ENCODE peak calls at places on chromosomes 12 and 14, in nine cellular contexts. One of them, this sample, is unnamed.

GRCh38 chr14:102479107-102479506 is 30.5 kb downstream of the ANKRD9 start:
- DNase-seq in HFFc6: no peak
- DNase-seq in dorsolateral prefrontal cortex: no peak
- DNase-seq in HCT116: no peak
- DNase-seq in central memory CD8-positive, alpha-beta T cell: no peak
- DNase-seq in NCI-H1092 treated with DMSO at 0.1 percent for 48 hours: no peak
- DNase-seq in stimulated activated CD8-positive, alpha-beta memory T cell treated with anti-CD3 and anti-CD28 coated beads, Interleukin-4, amount 100 ng/mL, for 24 hours: no peak
- DNase-seq in posterior cingulate gyrus: no peak
- DNase-seq in CD8-positive, alpha-beta memory T cell: no peak
- DNase-seq in this sample: no peak

GRCh38 chr12:84508943-84509342 is 403.7 kb downstream of the SLC6A15 start:
- DNase-seq in stimulated activated CD8-positive, alpha-beta memory T cell treated with anti-CD3 and anti-CD28 coated beads, Interleukin-4, amount 100 ng/mL, for 24 hours: no peak
- DNase-seq in HCT116: no peak
- DNase-seq in posterior cingulate gyrus: no peak
- DNase-seq in HFFc6: no peak
- DNase-seq in NCI-H1092 treated with DMSO at 0.1 percent for 48 hours: no peak
- DNase-seq in dorsolateral prefrontal cortex: no peak
- DNase-seq in CD8-positive, alpha-beta memory T cell: no peak
- DNase-seq in central memory CD8-positive, alpha-beta T cell: no peak
- DNase-seq in this sample: no peak

GRCh38 chr12:104063712-104064030 is 660 bp upstream of the HCFC2 start:
- DNase-seq in HFFc6: peak; percentile 23
- DNase-seq in CD8-positive, alpha-beta memory T cell: no peak
- DNase-seq in central memory CD8-positive, alpha-beta T cell: no peak
- DNase-seq in dorsolateral prefrontal cortex: no peak
- DNase-seq in posterior cingulate gyrus: no peak
- DNase-seq in stimulated activated CD8-positive, alpha-beta memory T cell treated with anti-CD3 and anti-CD28 coated beads, Interleukin-4, amount 100 ng/mL, for 24 hours: no peak
- DNase-seq in HCT116: no peak
- DNase-seq in NCI-H1092 treated with DMSO at 0.1 percent for 48 hours: peak; percentile 40
- DNase-seq in this sample: peak; percentile 18

GRCh38 chr14:100078997-100079561 is 13.9 kb downstream of the EVL start:
- DNase-seq in stimulated activated CD8-positive, alpha-beta memory T cell treated with anti-CD3 and anti-CD28 coated beads, Interleukin-4, amount 100 ng/mL, for 24 hours: peak; percentile 71
- DNase-seq in CD8-positive, alpha-beta memory T cell: peak; percentile 83
- DNase-seq in NCI-H1092 treated with DMSO at 0.1 percent for 48 hours: no peak
- DNase-seq in central memory CD8-positive, alpha-beta T cell: peak; percentile 68
- DNase-seq in posterior cingulate gyrus: peak; percentile 14
- DNase-seq in HCT116: no peak
- DNase-seq in dorsolateral prefrontal cortex: no peak
- DNase-seq in HFFc6: no peak
- DNase-seq in this sample: peak; percentile 9

GRCh38 chr12:43104524-43104923 is 447.5 kb downstream of the ADAMTS20 start:
- DNase-seq in posterior cingulate gyrus: no peak
- DNase-seq in central memory CD8-positive, alpha-beta T cell: no peak
- DNase-seq in HCT116: no peak
- DNase-seq in CD8-positive, alpha-beta memory T cell: no peak
- DNase-seq in HFFc6: no peak
- DNase-seq in dorsolateral prefrontal cortex: no peak
- DNase-seq in NCI-H1092 treated with DMSO at 0.1 percent for 48 hours: no peak
- DNase-seq in stimulated activated CD8-positive, alpha-beta memory T cell treated with anti-CD3 and anti-CD28 coated beads, Interleukin-4, amount 100 ng/mL, for 24 hours: no peak
- DNase-seq in this sample: no peak

GRCh38 chr12:48285751-48286650 is 64.7 kb downstream of the ZNF641 start:
- DNase-seq in posterior cingulate gyrus: no peak
- DNase-seq in NCI-H1092 treated with DMSO at 0.1 percent for 48 hours: no peak
- DNase-seq in central memory CD8-positive, alpha-beta T cell: no peak
- DNase-seq in stimulated activated CD8-positive, alpha-beta memory T cell treated with anti-CD3 and anti-CD28 coated beads, Interleukin-4, amount 100 ng/mL, for 24 hours: no peak
- DNase-seq in HFFc6: no peak
- DNase-seq in CD8-positive, alpha-beta memory T cell: no peak
- DNase-seq in dorsolateral prefrontal cortex: no peak
- DNase-seq in HCT116: no peak
- DNase-seq in this sample: no peak

GRCh38 chr14:99216191-99216590 is 55.8 kb downstream of the BCL11B start:
- DNase-seq in CD8-positive, alpha-beta memory T cell: no peak
- DNase-seq in posterior cingulate gyrus: no peak
- DNase-seq in dorsolateral prefrontal cortex: no peak
- DNase-seq in central memory CD8-positive, alpha-beta T cell: no peak
- DNase-seq in NCI-H1092 treated with DMSO at 0.1 percent for 48 hours: no peak
- DNase-seq in HCT116: no peak
- DNase-seq in HFFc6: no peak
- DNase-seq in stimulated activated CD8-positive, alpha-beta memory T cell treated with anti-CD3 and anti-CD28 coated beads, Interleukin-4, amount 100 ng/mL, for 24 hours: no peak
- DNase-seq in this sample: no peak

GRCh38 chr14:99698642-99699041 is 14.5 kb downstream of the CYP46A1 start:
- DNase-seq in stimulated activated CD8-positive, alpha-beta memory T cell treated with anti-CD3 and anti-CD28 coated beads, Interleukin-4, amount 100 ng/mL, for 24 hours: no peak
- DNase-seq in central memory CD8-positive, alpha-beta T cell: no peak
- DNase-seq in HFFc6: no peak
- DNase-seq in dorsolateral prefrontal cortex: no peak
- DNase-seq in posterior cingulate gyrus: no peak
- DNase-seq in CD8-positive, alpha-beta memory T cell: no peak
- DNase-seq in HCT116: no peak
- DNase-seq in NCI-H1092 treated with DMSO at 0.1 percent for 48 hours: no peak
- DNase-seq in this sample: no peak

GRCh38 chr12:66004922-66005703 is 125.4 kb downstream of the LLPH start:
- DNase-seq in dorsolateral prefrontal cortex: no peak
- DNase-seq in CD8-positive, alpha-beta memory T cell: no peak
- DNase-seq in central memory CD8-positive, alpha-beta T cell: no peak
- DNase-seq in HCT116: no peak
- DNase-seq in posterior cingulate gyrus: no peak
- DNase-seq in stimulated activated CD8-positive, alpha-beta memory T cell treated with anti-CD3 and anti-CD28 coated beads, Interleukin-4, amount 100 ng/mL, for 24 hours: no peak
- DNase-seq in NCI-H1092 treated with DMSO at 0.1 percent for 48 hours: no peak
- DNase-seq in HFFc6: no peak
- DNase-seq in this sample: no peak

GRCh38 chr14:68814376-68815287 is 21.8 kb upstream of the ZFP36L1 start:
- DNase-seq in CD8-positive, alpha-beta memory T cell: peak; percentile 47
- DNase-seq in posterior cingulate gyrus: no peak
- DNase-seq in stimulated activated CD8-positive, alpha-beta memory T cell treated with anti-CD3 and anti-CD28 coated beads, Interleukin-4, amount 100 ng/mL, for 24 hours: peak; percentile 23
- DNase-seq in NCI-H1092 treated with DMSO at 0.1 percent for 48 hours: no peak
- DNase-seq in HFFc6: no peak
- DNase-seq in dorsolateral prefrontal cortex: no peak
- DNase-seq in HCT116: no peak
- DNase-seq in central memory CD8-positive, alpha-beta T cell: no peak
- DNase-seq in this sample: no peak

GRCh38 chr14:102605026-102605425 is 12.6 kb downstream of the RCOR1 start:
- DNase-seq in stimulated activated CD8-positive, alpha-beta memory T cell treated with anti-CD3 and anti-CD28 coated beads, Interleukin-4, amount 100 ng/mL, for 24 hours: no peak
- DNase-seq in CD8-positive, alpha-beta memory T cell: no peak
- DNase-seq in posterior cingulate gyrus: no peak
- DNase-seq in HFFc6: peak; percentile 37
- DNase-seq in dorsolateral prefrontal cortex: no peak
- DNase-seq in NCI-H1092 treated with DMSO at 0.1 percent for 48 hours: no peak
- DNase-seq in central memory CD8-positive, alpha-beta T cell: no peak
- DNase-seq in HCT116: no peak
- DNase-seq in this sample: no peak

GRCh38 chr14:59067135-59067894 is 121.2 kb upstream of the DAAM1 start:
- DNase-seq in HCT116: no peak
- DNase-seq in stimulated activated CD8-positive, alpha-beta memory T cell treated with anti-CD3 and anti-CD28 coated beads, Interleukin-4, amount 100 ng/mL, for 24 hours: no peak
- DNase-seq in central memory CD8-positive, alpha-beta T cell: no peak
- DNase-seq in HFFc6: no peak
- DNase-seq in posterior cingulate gyrus: no peak
- DNase-seq in dorsolateral prefrontal cortex: no peak
- DNase-seq in CD8-positive, alpha-beta memory T cell: no peak
- DNase-seq in NCI-H1092 treated with DMSO at 0.1 percent for 48 hours: no peak
- DNase-seq in this sample: no peak

GRCh38 chr12:118038122-118038521 is 21.6 kb downstream of the RFC5 start:
- DNase-seq in stimulated activated CD8-positive, alpha-beta memory T cell treated with anti-CD3 and anti-CD28 coated beads, Interleukin-4, amount 100 ng/mL, for 24 hours: no peak
- DNase-seq in posterior cingulate gyrus: no peak
- DNase-seq in HFFc6: no peak
- DNase-seq in HCT116: no peak
- DNase-seq in NCI-H1092 treated with DMSO at 0.1 percent for 48 hours: peak; percentile 64
- DNase-seq in CD8-positive, alpha-beta memory T cell: no peak
- DNase-seq in dorsolateral prefrontal cortex: no peak
- DNase-seq in central memory CD8-positive, alpha-beta T cell: no peak
- DNase-seq in this sample: no peak

GRCh38 chr12:126076515-126076914 is 1011.3 kb downstream of the AACS start:
- DNase-seq in HFFc6: no peak
- DNase-seq in posterior cingulate gyrus: no peak
- DNase-seq in CD8-positive, alpha-beta memory T cell: no peak
- DNase-seq in dorsolateral prefrontal cortex: no peak
- DNase-seq in NCI-H1092 treated with DMSO at 0.1 percent for 48 hours: no peak
- DNase-seq in central memory CD8-positive, alpha-beta T cell: no peak
- DNase-seq in stimulated activated CD8-positive, alpha-beta memory T cell treated with anti-CD3 and anti-CD28 coated beads, Interleukin-4, amount 100 ng/mL, for 24 hours: no peak
- DNase-seq in HCT116: no peak
- DNase-seq in this sample: no peak

GRCh38 chr12:54173066-54173726 is 15.6 kb downstream of the SMUG1 start:
- DNase-seq in CD8-positive, alpha-beta memory T cell: no peak
- DNase-seq in HFFc6: no peak
- DNase-seq in stimulated activated CD8-positive, alpha-beta memory T cell treated with anti-CD3 and anti-CD28 coated beads, Interleukin-4, amount 100 ng/mL, for 24 hours: no peak
- DNase-seq in dorsolateral prefrontal cortex: peak; percentile 36
- DNase-seq in HCT116: no peak
- DNase-seq in NCI-H1092 treated with DMSO at 0.1 percent for 48 hours: peak; percentile 94
- DNase-seq in posterior cingulate gyrus: peak; percentile 53
- DNase-seq in central memory CD8-positive, alpha-beta T cell: no peak
- DNase-seq in this sample: peak; percentile 50

GRCh38 chr14:88516742-88517418 is 37.9 kb downstream of the PTPN21 start:
- DNase-seq in dorsolateral prefrontal cortex: no peak
- DNase-seq in HCT116: no peak
- DNase-seq in central memory CD8-positive, alpha-beta T cell: no peak
- DNase-seq in stimulated activated CD8-positive, alpha-beta memory T cell treated with anti-CD3 and anti-CD28 coated beads, Interleukin-4, amount 100 ng/mL, for 24 hours: no peak
- DNase-seq in NCI-H1092 treated with DMSO at 0.1 percent for 48 hours: peak; percentile 57
- DNase-seq in HFFc6: no peak
- DNase-seq in posterior cingulate gyrus: no peak
- DNase-seq in CD8-positive, alpha-beta memory T cell: no peak
- DNase-seq in this sample: no peak

GRCh38 chr12:61857968-61858367 is 402.2 kb upstream of the USP15 start:
- DNase-seq in stimulated activated CD8-positive, alpha-beta memory T cell treated with anti-CD3 and anti-CD28 coated beads, Interleukin-4, amount 100 ng/mL, for 24 hours: no peak
- DNase-seq in HFFc6: no peak
- DNase-seq in CD8-positive, alpha-beta memory T cell: no peak
- DNase-seq in HCT116: no peak
- DNase-seq in central memory CD8-positive, alpha-beta T cell: no peak
- DNase-seq in posterior cingulate gyrus: no peak
- DNase-seq in dorsolateral prefrontal cortex: no peak
- DNase-seq in NCI-H1092 treated with DMSO at 0.1 percent for 48 hours: no peak
- DNase-seq in this sample: no peak

GRCh38 chr14:94213021-94213420 is 38.9 kb downstream of the PPP4R4 start:
- DNase-seq in CD8-positive, alpha-beta memory T cell: no peak
- DNase-seq in HCT116: no peak
- DNase-seq in stimulated activated CD8-positive, alpha-beta memory T cell treated with anti-CD3 and anti-CD28 coated beads, Interleukin-4, amount 100 ng/mL, for 24 hours: no peak
- DNase-seq in HFFc6: no peak
- DNase-seq in dorsolateral prefrontal cortex: no peak
- DNase-seq in NCI-H1092 treated with DMSO at 0.1 percent for 48 hours: no peak
- DNase-seq in central memory CD8-positive, alpha-beta T cell: no peak
- DNase-seq in posterior cingulate gyrus: no peak
- DNase-seq in this sample: no peak

GRCh38 chr14:91796622-91797347 is 64.9 kb upstream of the CATSPERB start:
- DNase-seq in dorsolateral prefrontal cortex: no peak
- DNase-seq in CD8-positive, alpha-beta memory T cell: no peak
- DNase-seq in stimulated activated CD8-positive, alpha-beta memory T cell treated with anti-CD3 and anti-CD28 coated beads, Interleukin-4, amount 100 ng/mL, for 24 hours: no peak
- DNase-seq in NCI-H1092 treated with DMSO at 0.1 percent for 48 hours: no peak
- DNase-seq in HCT116: no peak
- DNase-seq in central memory CD8-positive, alpha-beta T cell: no peak
- DNase-seq in HFFc6: peak; percentile 10
- DNase-seq in posterior cingulate gyrus: no peak
- DNase-seq in this sample: no peak